ENCODE peak calls at places on chromosomes 11 and 22, in seven cellular contexts. X, N, Z, T, E, B and C are unnamed samples.

GRCh38 chr22:41555325-41555724 is 5.5 kb upstream of the CSDC2 start:
- DNase-seq in X (no peak), T (peak), E (no peak), N (no peak), B (no peak), Z (no peak), C (peak)

GRCh38 chr11:125425601-125426000 is 70.5 kb downstream of the FEZ1 start:
- DNase-seq in B (no peak), E (no peak), Z (no peak), T (no peak), N (no peak), X (no peak), C (no peak)

GRCh38 chr22:46187862-46188261 is 37.5 kb downstream of the PPARA start:
- DNase-seq in E (no peak), B (no peak), X (no peak), N (no peak), T (no peak), Z (no peak), C (no peak)

GRCh38 chr11:1749787-1750351 is 526 bp downstream of the IFITM10 start:
- DNase-seq in N (peak), T (peak), X (peak), E (peak), Z (peak), B (no peak), C (peak)

GRCh38 chr11:69357458-69358397 is 63.8 kb downstream of the MYEOV start:
- DNase-seq in T (no peak), B (no peak), E (no peak), Z (no peak), N (no peak), X (no peak), C (no peak)

GRCh38 chr11:72623052-72623451 is 51.2 kb downstream of the PDE2A start:
- DNase-seq in Z (no peak), E (no peak), T (no peak), B (no peak), X (no peak), N (no peak), C (no peak)

GRCh38 chr11:2516276-2517015 is 71.6 kb downstream of the KCNQ1 start:
- DNase-seq in X (no peak), E (no peak), N (no peak), B (no peak), T (no peak), Z (no peak), C (no peak)

GRCh38 chr11:76253416-76253815 is 47.1 kb upstream of the WNT11 start:
- DNase-seq in X (no peak), T (no peak), E (no peak), N (no peak), B (no peak), Z (no peak), C (no peak)

GRCh38 chr11:66692871-66693331 is 15.2 kb upstream of the RBM4B start:
- DNase-seq in E (no peak), Z (no peak), N (no peak), B (no peak), T (no peak), X (peak), C (no peak)

GRCh38 chr11:87097582-87097981 is 59.8 kb downstream of the TMEM135 start:
- DNase-seq in N (peak), X (no peak), Z (peak), T (peak), B (peak), E (peak), C (peak)

GRCh38 chr11:84865257-84865656 is 761.9 kb downstream of the DLG2 start:
- DNase-seq in Z (no peak), N (no peak), B (no peak), X (no peak), T (no peak), E (no peak), C (no peak)

DNA sequence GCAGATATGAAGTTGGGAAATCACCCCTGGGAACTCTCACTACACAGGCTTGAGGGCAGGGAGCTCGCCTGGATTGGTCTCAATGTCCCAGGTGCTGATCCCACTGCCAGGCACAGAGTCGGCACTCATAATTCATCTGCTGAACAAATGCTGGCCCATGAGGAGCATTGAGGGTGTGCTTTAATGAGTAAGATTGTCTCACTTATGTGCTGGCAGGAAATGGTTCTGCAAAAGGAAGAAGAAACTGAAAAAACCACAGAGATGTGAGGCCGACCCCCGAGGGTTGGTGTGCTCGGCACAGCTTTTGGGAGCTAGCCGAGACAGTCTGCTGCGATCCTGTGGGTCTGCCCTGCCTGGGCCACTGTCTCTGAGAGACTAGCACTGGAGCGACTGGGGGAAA is 9.4 kb downstream of the PLAAT2 start:
- DNase-seq in B (no peak), E (no peak), X (no peak), Z (no peak), N (peak), T (no peak), C (no peak)
- H3K4me3 ChIP-seq in B (no peak), E (no peak), X (no peak), Z (no peak), N (no peak), T (no peak), C (no peak)

DNA sequence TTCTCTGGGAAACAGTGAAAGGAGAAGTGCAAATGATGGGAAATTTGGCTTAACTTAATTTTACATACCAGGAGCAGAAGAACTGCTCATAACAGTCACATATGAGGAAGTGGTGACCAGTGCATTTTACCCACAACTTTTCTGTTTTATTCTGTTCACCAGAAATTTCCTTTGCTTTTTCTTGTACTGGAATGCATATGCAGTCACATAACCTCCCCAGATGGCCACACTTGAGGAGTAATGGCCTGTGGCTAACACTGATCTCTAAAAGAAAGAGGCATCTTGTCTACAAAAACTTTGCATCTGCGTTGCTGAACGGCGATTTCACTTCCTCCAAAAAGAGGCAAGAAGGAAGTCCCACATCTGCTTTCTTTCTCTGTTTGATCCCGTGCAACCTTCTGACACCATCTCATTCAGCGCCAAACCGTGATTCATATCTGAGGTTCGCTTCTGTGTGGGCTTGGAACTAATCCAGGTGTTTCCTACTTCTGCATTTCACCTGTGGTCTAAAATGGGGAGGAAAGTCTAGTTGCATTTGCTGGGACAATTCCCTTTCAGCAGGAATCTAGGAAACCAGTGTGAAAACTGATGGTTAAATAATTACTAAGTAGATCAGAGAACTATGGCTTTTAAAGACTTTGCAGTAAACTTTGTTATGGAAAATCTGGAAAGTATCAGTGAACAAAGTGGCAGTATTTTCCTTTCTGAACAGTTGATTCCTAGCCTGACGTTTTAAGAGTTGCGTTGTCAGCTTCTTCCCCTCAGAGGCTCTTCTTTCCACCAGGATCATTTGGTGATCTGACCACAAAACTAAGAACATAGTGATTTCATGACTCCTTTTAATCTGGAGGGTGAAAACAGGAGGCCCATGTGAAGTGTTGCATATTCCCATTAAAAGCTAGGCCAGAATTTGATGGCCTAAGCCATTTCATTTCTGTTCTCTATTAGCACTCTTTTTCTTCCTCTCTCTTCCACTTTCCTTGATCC is 4.2 kb upstream of the MPEG1 start:
- DNase-seq in Z (peak), T (peak), E (peak), B (peak), X (no peak), N (peak), C (peak)
- H3K4me3 ChIP-seq in Z (no peak), T (no peak), E (peak), B (no peak), X (no peak), N (no peak), C (no peak)

GRCh38 chr11:116543099-116543498 is 229.7 kb downstream of the BUD13 start:
- DNase-seq in E (no peak), T (no peak), X (no peak), Z (no peak), B (no peak), N (no peak), C (no peak)

GRCh38 chr11:116540019-116540418 is 232.8 kb downstream of the BUD13 start:
- DNase-seq in B (no peak), N (no peak), T (no peak), Z (no peak), X (no peak), E (no peak), C (no peak)

GRCh38 chr11:116540645-116541044 is 232.1 kb downstream of the BUD13 start:
- DNase-seq in X (no peak), T (no peak), E (no peak), Z (no peak), B (no peak), N (no peak), C (no peak)

GRCh38 chr11:116542386-116542785 is 230.4 kb downstream of the BUD13 start:
- DNase-seq in E (no peak), N (no peak), Z (no peak), T (no peak), X (no peak), B (no peak), C (no peak)

GRCh38 chr11:116541460-116541859 is 231.3 kb downstream of the BUD13 start:
- DNase-seq in E (no peak), Z (no peak), T (no peak), X (no peak), B (no peak), N (no peak), C (no peak)
- H3K4me3 ChIP-seq in E (no peak), Z (no peak), T (no peak), X (no peak), B (no peak), N (no peak), C (no peak)

DNA sequence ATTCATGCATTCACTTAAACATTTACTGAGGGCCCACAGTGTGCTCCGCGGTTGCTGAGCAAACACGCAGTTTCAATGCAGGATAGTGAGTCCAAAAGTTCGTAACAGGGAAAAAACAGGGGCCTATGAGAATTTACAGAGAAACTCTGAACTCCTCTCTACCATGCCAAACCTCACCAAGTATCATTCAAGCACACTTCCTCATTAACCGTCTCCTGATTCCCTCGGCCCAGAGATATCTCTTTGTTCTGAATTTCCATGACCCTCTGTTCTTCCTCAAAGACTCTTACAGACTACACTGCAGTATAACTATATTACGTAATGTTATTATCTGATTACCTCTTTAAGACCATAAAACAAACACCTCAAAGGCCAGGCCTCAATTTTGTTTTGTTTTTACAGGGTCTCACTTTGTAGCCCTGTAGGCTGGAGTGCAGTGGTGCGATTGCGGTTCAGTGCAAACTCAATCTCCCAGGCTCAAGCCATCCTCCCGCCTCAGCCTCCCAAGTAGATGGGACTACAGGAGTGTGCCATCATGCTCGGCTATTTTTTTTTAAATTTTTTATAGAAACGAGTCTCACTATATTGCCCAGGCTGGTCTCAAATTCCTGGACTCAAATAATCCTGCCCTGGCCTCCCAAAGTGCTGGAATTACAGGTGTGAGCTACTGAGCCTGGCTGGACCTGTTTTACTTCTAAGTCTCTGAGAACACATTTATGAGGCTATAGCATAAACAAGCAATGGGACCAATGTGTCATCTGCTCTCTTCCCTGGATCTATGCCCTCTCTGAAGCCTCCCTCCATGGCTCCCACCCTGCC is 3.6 kb downstream of the HPS4 start:
- DNase-seq in X (no peak), T (no peak), B (no peak), E (no peak), N (peak), Z (no peak), C (no peak)
- H3K4me3 ChIP-seq in X (peak), T (no peak), B (peak), E (no peak), N (no peak), Z (no peak), C (no peak)

GRCh38 chr11:112785104-112785503 is 176.1 kb upstream of the NCAM1 start:
- DNase-seq in E (no peak), X (no peak), T (no peak), B (no peak), Z (peak), N (no peak), C (peak)
- H3K4me3 ChIP-seq in E (peak), X (no peak), T (no peak), B (no peak), Z (peak), N (no peak), C (peak)

GRCh38 chr11:22192642-22193347 is at the start of gene ANO5:
- DNase-seq in X (peak), Z (no peak), T (no peak), N (no peak), E (peak), B (peak), C (peak)
- H3K4me3 ChIP-seq in X (peak), Z (peak), T (peak), N (no peak), E (peak), B (peak), C (peak)

GRCh38 chr11:31802990-31803812 is 7.9 kb downstream of the PAX6 start:
- DNase-seq in X (no peak), E (no peak), T (no peak), B (no peak), Z (no peak), N (no peak), C (no peak)

GRCh38 chr11:31803813-31804438 is 7.2 kb downstream of the PAX6 start:
- DNase-seq in B (no peak), Z (no peak), X (no peak), T (no peak), N (no peak), E (no peak), C (no peak)

GRCh38 chr11:31805629-31806185 is 5.4 kb downstream of the PAX6 start:
- DNase-seq in X (no peak), T (no peak), B (no peak), N (no peak), E (no peak), Z (no peak), C (no peak)

GRCh38 chr11:31805037-31805628 is 6.0 kb downstream of the PAX6 start:
- DNase-seq in T (no peak), Z (no peak), B (no peak), N (no peak), E (no peak), X (no peak), C (no peak)

GRCh38 chr11:31804439-31805036 is 6.6 kb downstream of the PAX6 start:
- DNase-seq in Z (no peak), E (no peak), T (no peak), N (no peak), X (no peak), B (no peak), C (no peak)
- H3K4me3 ChIP-seq in Z (peak), E (peak), T (no peak), N (no peak), X (no peak), B (no peak), C (no peak)

DNA sequence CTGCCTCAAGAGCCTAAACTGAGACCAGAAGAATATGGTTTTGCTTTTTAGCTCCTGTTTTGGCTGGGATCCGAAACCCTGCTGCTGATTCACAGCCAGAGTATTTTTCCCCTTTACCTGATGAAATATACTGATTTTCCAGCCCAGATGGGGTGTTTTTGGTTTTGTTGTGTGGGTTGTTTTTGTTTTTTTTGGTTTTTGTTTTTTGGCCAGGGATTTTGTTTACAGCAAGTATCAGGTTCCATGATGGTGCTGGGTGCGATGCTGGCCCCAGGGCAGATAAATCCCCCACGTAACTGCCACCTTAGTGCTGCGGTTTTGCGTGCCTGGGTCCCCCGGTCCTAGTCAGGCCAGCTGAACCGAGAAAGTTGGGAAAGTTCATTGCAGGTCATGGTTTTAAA is 103.7 kb downstream of the ZBTB16 start:
- DNase-seq in E (peak), X (no peak), Z (peak), B (peak), T (no peak), N (peak), C (peak)
- H3K4me3 ChIP-seq in E (peak), X (no peak), Z (peak), B (no peak), T (peak), N (peak), C (peak)

GRCh38 chr11:36569095-36569494 is 1.3 kb downstream of the RAG1 start:
- DNase-seq in E (no peak), B (no peak), X (no peak), Z (no peak), T (no peak), N (no peak), C (no peak)

GRCh38 chr11:36567684-36568083 is at the start of gene RAG1:
- DNase-seq in B (no peak), E (no peak), T (no peak), Z (no peak), X (no peak), N (no peak), C (no peak)

GRCh38 chr11:36564376-36565032 is 3.3 kb upstream of the RAG1 start:
- DNase-seq in T (peak), X (no peak), Z (peak), B (peak), N (peak), E (peak), C (peak)

GRCh38 chr11:36566407-36567053 is 1.3 kb upstream of the RAG1 start:
- DNase-seq in B (no peak), T (no peak), E (no peak), N (no peak), X (no peak), Z (no peak), C (no peak)

DNA sequence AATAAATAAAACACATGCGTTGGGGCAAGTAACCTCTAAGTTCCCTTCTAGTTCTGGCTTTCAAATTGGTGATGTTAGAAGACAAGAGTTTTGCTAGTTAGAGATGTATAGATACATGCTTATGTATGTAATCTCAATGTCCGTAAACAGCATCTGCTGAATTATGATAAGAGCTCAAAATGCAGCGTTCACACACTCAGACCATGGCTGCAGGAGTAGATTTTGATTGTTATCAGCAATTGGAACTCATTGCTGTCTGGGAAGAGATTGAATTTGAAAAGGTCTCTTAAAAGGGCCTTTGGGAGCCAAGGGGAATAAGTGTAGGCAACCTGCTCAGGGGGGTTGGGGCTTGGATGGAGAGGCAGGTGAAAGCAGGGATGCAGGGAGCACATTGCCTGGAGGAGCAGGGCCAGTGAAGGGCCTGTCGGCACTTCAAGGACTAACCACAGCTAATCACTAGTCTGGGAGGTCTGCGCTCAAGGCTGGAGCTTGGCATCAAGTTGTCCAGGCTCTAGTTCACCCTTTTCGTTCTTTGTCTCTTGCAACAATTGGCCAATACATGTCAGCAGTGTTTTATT is 2.7 kb upstream of the RAG1 start:
- DNase-seq in T (no peak), E (no peak), B (no peak), Z (no peak), X (no peak), N (no peak), C (no peak)
- H3K4me3 ChIP-seq in T (no peak), E (peak), B (no peak), Z (no peak), X (no peak), N (no peak), C (no peak)

GRCh38 chr11:211295-211694 is 3.8 kb downstream of the RIC8A start:
- DNase-seq in T (no peak), X (no peak), B (no peak), E (no peak), N (no peak), Z (no peak), C (no peak)
- H3K4me3 ChIP-seq in T (no peak), X (no peak), B (no peak), E (no peak), N (no peak), Z (peak), C (no peak)